ENCODE peak calls at places on chromosomes 4 and X, in four cellular contexts. G is neuronal stem cell, D is stomach, O is breast epithelium. T is an unnamed sample.

GRCh38 chrX:140249122-140249521 is 255.7 kb downstream of the SOX3 start:
- DNase-seq in G (no peak), D (no peak), O (no peak), T (no peak)

GRCh38 chrX:110042521-110042920 is 39.6 kb downstream of the TMEM164 start:
- DNase-seq in G (no peak), D (no peak), O (no peak), T (no peak)

GRCh38 chr4:14719053-14719452 is 283.2 kb upstream of the CPEB2 start:
- DNase-seq in G (no peak), D (peak; percentile 62), O (no peak), T (peak; percentile 10)

GRCh38 chr4:179097741-179098140 is 1655.5 kb upstream of the AGA start:
- DNase-seq in G (peak; percentile 66), D (no peak), O (no peak), T (peak; percentile 1)

GRCh38 chrX:78321809-78322208 is 5.6 kb downstream of the CYSLTR1 start:
- DNase-seq in G (no peak), D (peak; percentile 30), O (no peak), T (no peak)

GRCh38 chr4:130760246-130760645 is 1664.3 kb downstream of the C4orf33 start:
- DNase-seq in G (no peak), D (no peak), O (no peak), T (no peak)

GRCh38 chr4:128521634-128522253 is 234.1 kb upstream of the PGRMC2 start:
- DNase-seq in G (no peak), D (no peak), O (no peak), T (peak; percentile 68)

GRCh38 chr4:97491856-97492255 is 651.4 kb downstream of the STPG2 start:
- DNase-seq in G (no peak), D (no peak), O (no peak), T (no peak)

GRCh38 chr4:46924789-46925188 is 15.7 kb upstream of the COX7B2 start:
- DNase-seq in G (no peak), D (no peak), O (no peak), T (no peak)

GRCh38 chrX:65926095-65927019 is 113.5 kb downstream of the VSIG4 start:
- DNase-seq in G (no peak), D (no peak), O (no peak), T (no peak)

GRCh38 chr4:8198206-8198905 is 734 bp upstream of the SH3TC1 start:
- DNase-seq in G (no peak), D (peak; percentile 62), O (no peak), T (no peak)
- H3K27ac ChIP-seq in G (no peak overlapping the region), D (peak overlapping the region; percentile 91), O (peak overlapping the region; percentile 72), T (no peak overlapping the region)

GRCh38 chr4:478373-478772 is 20.6 kb downstream of the ZNF721 start:
- DNase-seq in G (no peak), D (no peak), O (no peak), T (peak; percentile 18)
- H3K9me3 ChIP-seq in G (no peaks in the 10 kb centered on the region), D (peaks cover 48% of the 10 kb centered on the region), O (peaks cover 17% of the 10 kb centered on the region), T (no peaks in the 10 kb centered on the region)

GRCh38 chr4:122921971-122922876 is at the start of gene NUDT6:
- DNase-seq in G (peak; percentile 60), D (peak; percentile 57), O (peak; percentile 54), T (peak; percentile 82)

GRCh38 chr4:122920473-122920872 is 1.9 kb downstream of the NUDT6 start:
- DNase-seq in G (no peak), D (no peak), O (no peak), T (no peak)

GRCh38 chr4:122922877-122923511 is 597 bp upstream of the NUDT6 start:
- DNase-seq in G (peak; percentile 83), D (peak; percentile 83), O (peak; percentile 74), T (peak; percentile 90)

GRCh38 chr4:122917731-122918130 is 4.7 kb downstream of the NUDT6 start:
- DNase-seq in G (no peak), D (no peak), O (no peak), T (no peak)

DNA sequence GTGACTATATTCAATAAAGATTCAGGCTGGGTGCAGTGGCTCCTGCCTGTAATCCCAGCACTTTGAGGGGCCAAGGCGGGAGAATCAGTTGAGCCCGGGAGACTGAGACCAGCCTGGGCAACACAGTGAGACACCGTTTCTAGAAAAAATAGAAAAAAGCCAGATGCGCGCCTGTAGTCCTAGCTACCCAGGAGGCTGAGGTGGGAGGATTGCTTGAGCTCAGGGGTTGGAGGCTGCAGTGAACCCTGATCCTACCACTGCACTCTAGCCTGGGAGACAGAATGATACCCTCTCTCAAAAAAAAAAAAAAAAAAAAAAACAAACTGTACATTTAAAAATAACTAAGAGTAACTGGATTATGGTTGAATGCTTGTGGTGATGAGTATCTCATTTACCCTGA is 1.1 kb downstream of the NUDT6 start:
- DNase-seq in G (no peak), D (no peak), O (no peak), T (no peak)
- H3K27ac ChIP-seq in G (no peak overlapping the region), D (peak overlapping the region; percentile 66), O (no peak overlapping the region), T (no peak overlapping the region)

GRCh38 chrX:155441097-155441496 is 17.3 kb downstream of the F8A3 start:
- DNase-seq in G (no peak), D (no peak), O (no peak), T (no peak)
- H3K9me3 ChIP-seq in G (peaks cover 2% of the 10 kb centered on the region), D (no peaks in the 10 kb centered on the region), O (no peaks in the 10 kb centered on the region), T (no peaks in the 10 kb centered on the region)

T was measured in cardiac muscle cell.